ENCODE peak calls at places on chromosome 2, in six cellular contexts. E, Q, A, K, T and M are unnamed samples.

GRCh38 chr2:7692657-7693161 is 775.5 kb downstream of the RNF144A start:
- DNase-seq in Q (no peak), T (peak), K (no peak), A (peak), E (peak), M (no peak)

GRCh38 chr2:165007162-165007744 is 51.9 kb upstream of the SLC38A11 start:
- DNase-seq in T (peak), E (no peak), A (no peak), K (no peak), Q (no peak), M (no peak)

GRCh38 chr2:68925298-68925885 is 27.3 kb downstream of the GKN2 start:
- DNase-seq in Q (peak), E (peak), K (peak), A (peak), T (peak), M (no peak)

GRCh38 chr2:228590681-228591080 is 409.2 kb upstream of the SPHKAP start:
- DNase-seq in Q (no peak), K (no peak), A (no peak), E (no peak), T (no peak), M (no peak)

GRCh38 chr2:205580591-205580990 is 101.7 kb upstream of the NRP2 start:
- DNase-seq in E (no peak), T (peak), A (peak), Q (no peak), K (no peak), M (no peak)

GRCh38 chr2:120936476-120937334 is 201.0 kb downstream of the GLI2 start:
- DNase-seq in T (no peak), A (no peak), E (no peak), Q (no peak), K (no peak), M (no peak)

GRCh38 chr2:182144780-182145170 is 159.1 kb downstream of the PPP1R1C start:
- DNase-seq in K (no peak), Q (peak), A (no peak), T (peak), E (no peak), M (no peak)

GRCh38 chr2:176637497-176638166 is 368.4 kb downstream of the MTX2 start:
- DNase-seq in E (peak), K (peak), A (peak), T (peak), Q (peak), M (no peak)

GRCh38 chr2:230627806-230628724 is 84.6 kb upstream of the CAB39 start:
- DNase-seq in T (peak), K (no peak), A (peak), E (no peak), Q (no peak), M (no peak)

GRCh38 chr2:54499666-54500065 is 43.5 kb downstream of the SPTBN1 start:
- DNase-seq in E (no peak), Q (no peak), T (peak), K (no peak), A (peak), M (no peak)

GRCh38 chr2:27185331-27186026 is 26.4 kb upstream of the ATRAID start:
- DNase-seq in K (peak), T (peak), A (peak), E (no peak), Q (no peak), M (peak)

GRCh38 chr2:108403494-108403893 is 25.7 kb downstream of the SULT1C4 start:
- DNase-seq in A (peak), Q (no peak), K (no peak), E (no peak), T (no peak), M (no peak)

GRCh38 chr2:17470855-17471641 is 47.2 kb downstream of the RAD51AP2 start:
- DNase-seq in A (peak), T (peak), E (peak), Q (no peak), K (peak), M (no peak)

GRCh38 chr2:210654091-210654490 is 97.7 kb downstream of the CPS1 start:
- DNase-seq in T (no peak), E (no peak), K (no peak), Q (no peak), A (no peak), M (no peak)

GRCh38 chr2:199955007-199955338 is 318 bp downstream of the TYW5 start:
- DNase-seq in Q (peak), K (no peak), E (peak), A (peak), T (no peak), M (no peak)